ENCODE peak calls at places on chromosome 21, in ten cellular contexts. R is hepatocyte, V is astrocyte of the spinal cord, O is fibroblast of the aortic adventitia, S is heart left ventricle, B is fibroblast of pulmonary artery, X is thoracic aorta, E is cardiac muscle cell, P is AG10803, Y is body of pancreas. H is an unnamed sample.

GRCh38 chr21:34983680-34984086 is 65.4 kb downstream of the RUNX1 start:
- DNase-seq in R (no peak), V (peak; percentile 60), O (peak; percentile 64), S (no peak), B (peak; percentile 28), X (no peak), E (no peak), P (peak; percentile 46), Y (no peak), H (no peak)

GRCh38 chr21:15121655-15122120 is 56.9 kb upstream of the NRIP1 start:
- DNase-seq in R (peak; percentile 32), V (peak; percentile 71), O (peak; percentile 65), S (peak; percentile 31), B (peak; percentile 63), X (no peak), E (peak; percentile 60), P (no peak), Y (peak; percentile 76), H (peak; percentile 59)

GRCh38 chr21:25806053-25806452 is 71.3 kb downstream of the GABPA start:
- DNase-seq in R (no peak), V (no peak), O (no peak), S (no peak), B (no peak), X (no peak), E (no peak), P (no peak), Y (no peak), H (no peak)

GRCh38 chr21:38920631-38921398 is 115.1 kb downstream of the ETS2 start:
- DNase-seq in R (no peak), V (peak; percentile 86), O (peak; percentile 87), S (no peak), B (peak; percentile 75), X (no peak), E (peak; percentile 76), P (peak; percentile 63), Y (no peak), H (no peak)

GRCh38 chr21:45427331-45428271 is 22.6 kb downstream of the COL18A1 start:
- DNase-seq in R (peak; percentile 93), V (peak; percentile 96), O (peak; percentile 82), S (no peak), B (peak; percentile 93), X (peak; percentile 72), E (peak; percentile 92), P (peak; percentile 85), Y (peak; percentile 66), H (peak; percentile 79)

GRCh38 chr21:15042531-15042930 is 22.3 kb downstream of the NRIP1 start:
- DNase-seq in R (no peak), V (no peak), O (no peak), S (no peak), B (no peak), X (no peak), E (no peak), P (no peak), Y (no peak), H (no peak)

GRCh38 chr21:45408811-45409261 is 3.9 kb downstream of the COL18A1 start:
- DNase-seq in R (no peak), V (no peak), O (no peak), S (no peak), B (no peak), X (no peak), E (no peak), P (no peak), Y (no peak), H (peak; percentile 11)

GRCh38 chr21:25638634-25639166 is 358 bp upstream of the JAM2 start:
- DNase-seq in R (no peak), V (peak; percentile 14), O (peak; percentile 54), S (no peak), B (peak; percentile 38), X (no peak), E (peak; percentile 50), P (peak; percentile 27), Y (no peak), H (no peak)

GRCh38 chr21:34023691-34024381 is 49.5 kb upstream of the MRPS6 start:
- DNase-seq in R (no peak), V (no peak), O (no peak), S (no peak), B (no peak), X (no peak), E (no peak), P (no peak), Y (no peak), H (no peak)

GRCh38 chr21:45293726-45294401 is 6.2 kb upstream of the POFUT2 start:
- DNase-seq in R (peak; percentile 19), V (no peak), O (no peak), S (no peak), B (no peak), X (no peak), E (no peak), P (peak; percentile 13), Y (peak; percentile 13), H (no peak)

DNA sequence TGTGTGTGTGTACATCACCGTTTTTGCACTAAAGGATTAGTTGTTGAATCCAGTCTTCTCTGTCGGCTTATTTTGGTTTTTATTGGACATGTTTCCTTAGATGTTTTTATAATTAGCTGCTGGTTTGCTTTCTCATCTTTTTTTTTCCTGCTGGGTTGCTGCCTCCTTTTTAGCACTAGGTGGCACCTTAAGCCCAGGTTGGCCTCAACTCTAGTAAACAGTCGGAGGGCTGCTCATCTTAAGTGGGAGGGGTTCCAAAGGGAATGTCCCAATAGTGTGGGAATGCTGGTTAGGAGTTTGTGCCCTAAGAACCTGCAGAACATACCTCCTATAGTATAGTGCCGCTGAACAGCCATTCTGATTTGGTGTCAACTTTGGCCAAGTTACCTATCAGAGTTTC is 570.1 kb upstream of the CXADR start:
- DNase-seq in R (peak; percentile 42), V (peak; percentile 24), O (peak; percentile 15), S (no peak), B (peak; percentile 24), X (no peak), E (peak; percentile 5), P (no peak), Y (no peak), H (no peak)
- TF ChIP-seq CTCF in R (peak; percentile 41), V (peak; percentile 55), O (peak; percentile 28), S (no peak), B (peak; percentile 30), X (no peak), E (peak; percentile 25), P (peak; percentile 7), Y (no peak), H (no peak)

DNA sequence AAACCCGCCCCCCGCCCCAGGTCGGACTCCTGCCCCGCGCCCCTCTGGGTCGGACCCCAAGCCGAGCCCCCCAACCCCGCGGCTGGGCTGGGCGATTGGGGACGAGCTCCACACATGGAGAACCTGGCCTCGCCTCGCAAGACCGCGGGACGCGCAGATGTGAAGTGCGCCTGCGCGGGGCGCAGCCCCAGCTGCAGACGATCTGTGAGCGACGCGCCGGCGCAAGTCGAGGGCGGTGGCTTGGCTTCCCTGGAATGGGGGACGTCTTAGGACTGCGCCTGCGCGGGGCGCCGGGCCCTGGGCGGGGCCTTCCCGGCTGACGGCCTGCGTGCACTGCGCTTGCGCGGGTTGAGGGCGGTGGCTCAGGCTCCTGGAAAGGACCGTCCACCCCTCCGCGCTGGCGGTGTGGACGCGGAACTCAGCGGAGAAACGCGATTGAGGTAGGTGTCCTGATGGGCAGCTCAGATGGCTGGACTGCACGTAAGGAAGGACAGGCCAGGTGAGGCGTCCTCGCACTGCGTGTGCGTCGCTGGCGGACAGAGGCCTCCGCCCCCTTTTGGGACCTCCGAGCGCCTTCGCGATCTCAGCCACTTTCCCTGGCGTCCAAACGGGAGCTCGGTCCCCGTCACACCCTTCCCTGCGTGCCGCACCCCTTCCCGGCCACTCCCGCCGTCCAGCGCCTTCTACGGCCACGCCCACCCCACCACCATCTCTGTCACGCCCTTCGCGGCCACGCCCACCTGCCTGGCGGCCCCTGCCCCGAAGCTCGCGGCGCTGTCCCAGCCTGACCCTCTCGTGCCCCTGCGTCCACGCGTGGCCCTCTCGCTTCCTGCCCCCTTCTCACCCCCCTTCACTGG is at the start of gene PRMT2:
- DNase-seq in R (peak; percentile 99), V (peak; percentile 98), O (peak; percentile 97), S (peak; percentile 97), B (peak; percentile 98), X (peak; percentile 71), E (peak; percentile 98), P (peak; percentile 96), Y (peak; percentile 97), H (peak; percentile 99)
- TF ChIP-seq CTCF in R (no peak), V (no peak), O (no peak), S (no peak), B (no peak), X (no peak), E (no peak), P (no peak), Y (peak; percentile 10), H (no peak)

GRCh38 chr21:32114434-32115063 is 164.3 kb downstream of the MIS18A start:
- DNase-seq in R (no peak), V (no peak), O (no peak), S (no peak), B (no peak), X (no peak), E (no peak), P (peak; percentile 84), Y (no peak), H (no peak)
- TF ChIP-seq CTCF in R (no peak), V (no peak), O (no peak), S (no peak), B (no peak), X (no peak), E (no peak), P (no peak), Y (no peak), H (no peak)

GRCh38 chr21:31557956-31558838 is 101.3 kb upstream of the SOD1 start:
- DNase-seq in R (peak; percentile 64), V (peak; percentile 28), O (no peak), S (no peak), B (peak; percentile 22), X (no peak), E (peak; percentile 27), P (no peak), Y (peak; percentile 17), H (peak; percentile 22)

GRCh38 chr21:31560479-31560878 is 99.0 kb upstream of the SOD1 start:
- DNase-seq in R (no peak), V (no peak), O (no peak), S (no peak), B (no peak), X (no peak), E (no peak), P (no peak), Y (no peak), H (no peak)

GRCh38 chr21:31559368-31560119 is 99.9 kb upstream of the SOD1 start:
- DNase-seq in R (peak; percentile 95), V (peak; percentile 97), O (peak; percentile 87), S (peak; percentile 89), B (peak; percentile 97), X (peak; percentile 28), E (peak; percentile 98), P (peak; percentile 55), Y (peak; percentile 80), H (peak; percentile 87)

GRCh38 chr21:31557421-31557955 is 102.0 kb upstream of the SOD1 start:
- DNase-seq in R (peak; percentile 30), V (no peak), O (no peak), S (no peak), B (no peak), X (no peak), E (no peak), P (no peak), Y (no peak), H (no peak)

DNA sequence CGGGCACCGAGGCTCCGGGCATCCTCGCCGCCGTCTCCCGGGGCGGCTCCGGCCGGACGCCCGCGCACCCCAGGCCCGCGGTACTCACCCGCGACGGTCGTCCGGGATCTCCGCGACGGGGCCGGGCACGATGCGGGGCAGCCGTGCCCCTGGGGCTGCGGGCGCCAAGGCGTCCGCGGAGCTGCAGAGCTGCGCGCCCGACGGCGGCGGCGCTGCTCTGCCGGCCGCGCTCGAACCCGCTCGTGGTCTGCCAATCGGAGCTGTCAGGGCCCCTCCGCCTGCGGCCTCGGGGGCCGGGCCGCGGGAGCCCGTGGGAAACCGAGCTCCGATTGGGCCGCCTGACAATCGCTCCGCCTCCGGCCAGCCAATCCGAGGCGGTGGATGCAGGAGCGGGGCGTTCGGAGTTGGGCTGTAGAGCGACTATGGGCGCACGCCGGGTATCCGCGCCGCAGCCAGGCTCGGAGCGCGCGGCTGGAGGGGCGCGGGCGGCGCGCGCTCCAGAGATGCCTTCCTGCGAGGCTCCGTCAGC is 100.6 kb upstream of the SOD1 start:
- DNase-seq in R (peak; percentile 96), V (peak; percentile 98), O (peak; percentile 80), S (peak; percentile 85), B (peak; percentile 95), X (no peak), E (peak; percentile 97), P (peak; percentile 55), Y (peak; percentile 67), H (peak; percentile 86)
- TF ChIP-seq CTCF in R (peak; percentile 34), V (peak; percentile 39), O (no peak), S (no peak), B (no peak), X (no peak), E (peak; percentile 25), P (no peak), Y (peak; percentile 8), H (no peak)

H was measured in psoas muscle.